ENCODE peak calls at places on chromosomes 5 and 9, in four cellular contexts. One of them, this sample, is unnamed.
A peak's percentile ranks its signal among the peaks of the same experiment; 100 is the strongest.

GRCh38 chr5:41637869-41638268 is 127.5 kb upstream of the PLCXD3 start:
- DNase-seq in naive thymus-derived CD4-positive, alpha-beta T cell: no peak
- DNase-seq in GM12878: no peak
- DNase-seq in fibroblast of the aortic adventitia: no peak
- DNase-seq in this sample: no peak

GRCh38 chr9:68905129-68905528 is 108.8 kb downstream of the PRKACG start:
- DNase-seq in fibroblast of the aortic adventitia: no peak
- DNase-seq in GM12878: no peak
- DNase-seq in naive thymus-derived CD4-positive, alpha-beta T cell: no peak
- DNase-seq in this sample: no peak

GRCh38 chr9:99244300-99245260 is 22.5 kb downstream of the SEC61B start:
- DNase-seq in fibroblast of the aortic adventitia: no peak
- DNase-seq in GM12878: peak; percentile 68
- DNase-seq in naive thymus-derived CD4-positive, alpha-beta T cell: no peak
- DNase-seq in this sample: peak; percentile 52

GRCh38 chr5:90337449-90338052 is 72.0 kb downstream of the CETN3 start:
- DNase-seq in GM12878: no peak
- DNase-seq in naive thymus-derived CD4-positive, alpha-beta T cell: no peak
- DNase-seq in fibroblast of the aortic adventitia: no peak
- DNase-seq in this sample: no peak

GRCh38 chr5:35908266-35908665 is 30.2 kb downstream of the CAPSL start:
- DNase-seq in GM12878: no peak
- DNase-seq in naive thymus-derived CD4-positive, alpha-beta T cell: no peak
- DNase-seq in fibroblast of the aortic adventitia: no peak
- DNase-seq in this sample: no peak

GRCh38 chr5:116076496-116076895 is 8.3 kb upstream of the COMMD10 start:
- DNase-seq in GM12878: peak; percentile 79
- DNase-seq in naive thymus-derived CD4-positive, alpha-beta T cell: no peak
- DNase-seq in fibroblast of the aortic adventitia: no peak
- DNase-seq in this sample: peak; percentile 72

GRCh38 chr9:573551-574410 is 267.7 kb upstream of the DMRT1 start:
- DNase-seq in fibroblast of the aortic adventitia: no peak
- DNase-seq in GM12878: no peak
- DNase-seq in naive thymus-derived CD4-positive, alpha-beta T cell: no peak
- DNase-seq in this sample: no peak

GRCh38 chr9:89842267-89842768 is 237.5 kb downstream of the GADD45G start:
- DNase-seq in fibroblast of the aortic adventitia: no peak
- DNase-seq in GM12878: no peak
- DNase-seq in naive thymus-derived CD4-positive, alpha-beta T cell: no peak
- DNase-seq in this sample: no peak

GRCh38 chr9:116686135-116686534 is 970 bp upstream of the TRIM32 start:
- DNase-seq in GM12878: no peak
- DNase-seq in naive thymus-derived CD4-positive, alpha-beta T cell: no peak
- DNase-seq in fibroblast of the aortic adventitia: no peak
- DNase-seq in this sample: no peak

GRCh38 chr5:137498301-137498735 is 808 bp downstream of the SPOCK1 start:
- DNase-seq in naive thymus-derived CD4-positive, alpha-beta T cell: no peak
- DNase-seq in GM12878: no peak
- DNase-seq in fibroblast of the aortic adventitia: peak; percentile 32
- DNase-seq in this sample: peak; percentile 10

GRCh38 chr5:172648008-172648359 is 6.9 kb downstream of the NEURL1B start:
- DNase-seq in fibroblast of the aortic adventitia: no peak
- DNase-seq in GM12878: no peak
- DNase-seq in naive thymus-derived CD4-positive, alpha-beta T cell: no peak
- DNase-seq in this sample: no peak

GRCh38 chr9:37968228-37968672 is 64.3 kb upstream of the SLC25A51 start:
- DNase-seq in GM12878: no peak
- DNase-seq in naive thymus-derived CD4-positive, alpha-beta T cell: no peak
- DNase-seq in fibroblast of the aortic adventitia: peak; percentile 91
- DNase-seq in this sample: no peak

GRCh38 chr9:105432247-105432857 is 15.5 kb upstream of the FSD1L start:
- DNase-seq in GM12878: no peak
- DNase-seq in fibroblast of the aortic adventitia: no peak
- DNase-seq in naive thymus-derived CD4-positive, alpha-beta T cell: no peak
- DNase-seq in this sample: no peak

GRCh38 chr9:134305533-134305932 is 20.7 kb upstream of the RXRA start:
- DNase-seq in GM12878: no peak
- DNase-seq in fibroblast of the aortic adventitia: no peak
- DNase-seq in naive thymus-derived CD4-positive, alpha-beta T cell: no peak
- DNase-seq in this sample: no peak

GRCh38 chr9:138065287-138065686 is 187.7 kb downstream of the CACNA1B start:
- DNase-seq in GM12878: no peak
- DNase-seq in naive thymus-derived CD4-positive, alpha-beta T cell: no peak
- DNase-seq in fibroblast of the aortic adventitia: no peak
- DNase-seq in this sample: no peak

GRCh38 chr9:35114113-35114847 is 1.4 kb downstream of the ATOSB start:
- DNase-seq in GM12878: no peak
- DNase-seq in naive thymus-derived CD4-positive, alpha-beta T cell: peak; percentile 55
- DNase-seq in fibroblast of the aortic adventitia: peak; percentile 96
- DNase-seq in this sample: peak; percentile 33

GRCh38 chr9:14018061-14018460 is 295.9 kb downstream of the NFIB start:
- DNase-seq in fibroblast of the aortic adventitia: peak; percentile 89
- DNase-seq in GM12878: no peak
- DNase-seq in naive thymus-derived CD4-positive, alpha-beta T cell: no peak
- DNase-seq in this sample: no peak

GRCh38 chr5:150410524-150411244 is 2.0 kb downstream of the CD74 start:
- DNase-seq in fibroblast of the aortic adventitia: peak; percentile 82
- DNase-seq in naive thymus-derived CD4-positive, alpha-beta T cell: peak; percentile 77
- DNase-seq in GM12878: peak; percentile 71
- DNase-seq in this sample: peak; percentile 68
- H3K4me3 ChIP-seq in fibroblast of the aortic adventitia: no peak overlapping the region
- H3K4me3 ChIP-seq in naive thymus-derived CD4-positive, alpha-beta T cell: peak overlapping the region; percentile 83
- H3K4me3 ChIP-seq in GM12878: peak overlapping the region; percentile 99
- H3K4me3 ChIP-seq in this sample: peak overlapping the region; percentile 97

GRCh38 chr5:72842816-72843215 is 26.4 kb downstream of the TNPO1 start:
- DNase-seq in GM12878: no peak
- DNase-seq in fibroblast of the aortic adventitia: no peak
- DNase-seq in naive thymus-derived CD4-positive, alpha-beta T cell: no peak
- DNase-seq in this sample: no peak
- H3K4me3 ChIP-seq in GM12878: no peak overlapping the region
- H3K4me3 ChIP-seq in fibroblast of the aortic adventitia: no peak overlapping the region
- H3K4me3 ChIP-seq in naive thymus-derived CD4-positive, alpha-beta T cell: no peak overlapping the region
- H3K4me3 ChIP-seq in this sample: no peak overlapping the region

GRCh38 chr5:150488519-150489357 is 19.2 kb upstream of the NDST1 start:
- DNase-seq in fibroblast of the aortic adventitia: peak; percentile 91
- DNase-seq in naive thymus-derived CD4-positive, alpha-beta T cell: no peak
- DNase-seq in GM12878: no peak
- DNase-seq in this sample: no peak
- H3K4me3 ChIP-seq in fibroblast of the aortic adventitia: peak overlapping the region; percentile 87
- H3K4me3 ChIP-seq in naive thymus-derived CD4-positive, alpha-beta T cell: no peak overlapping the region
- H3K4me3 ChIP-seq in GM12878: peak overlapping the region; percentile 88
- H3K4me3 ChIP-seq in this sample: no peak overlapping the region

GRCh38 chr5:139654464-139654863 is 6.3 kb downstream of the CXXC5 start:
- DNase-seq in naive thymus-derived CD4-positive, alpha-beta T cell: no peak
- DNase-seq in fibroblast of the aortic adventitia: no peak
- DNase-seq in GM12878: no peak
- DNase-seq in this sample: no peak

GRCh38 chr5:139654875-139655491 is 6.8 kb downstream of the CXXC5 start:
- DNase-seq in fibroblast of the aortic adventitia: no peak
- DNase-seq in GM12878: no peak
- DNase-seq in naive thymus-derived CD4-positive, alpha-beta T cell: no peak
- DNase-seq in this sample: no peak

GRCh38 chr5:139651863-139652787 is 4.0 kb downstream of the CXXC5 start:
- DNase-seq in naive thymus-derived CD4-positive, alpha-beta T cell: peak; percentile 39
- DNase-seq in fibroblast of the aortic adventitia: peak; percentile 76
- DNase-seq in GM12878: peak; percentile 85
- DNase-seq in this sample: peak; percentile 97

GRCh38 chr5:139652788-139653241 is 4.7 kb downstream of the CXXC5 start:
- DNase-seq in GM12878: no peak
- DNase-seq in naive thymus-derived CD4-positive, alpha-beta T cell: no peak
- DNase-seq in fibroblast of the aortic adventitia: no peak
- DNase-seq in this sample: no peak

GRCh38 chr5:139653616-139654015 is 5.5 kb downstream of the CXXC5 start:
- DNase-seq in naive thymus-derived CD4-positive, alpha-beta T cell: no peak
- DNase-seq in GM12878: no peak
- DNase-seq in fibroblast of the aortic adventitia: no peak
- DNase-seq in this sample: no peak
- H3K4me3 ChIP-seq in naive thymus-derived CD4-positive, alpha-beta T cell: no peak overlapping the region
- H3K4me3 ChIP-seq in GM12878: peak overlapping the region; percentile 66
- H3K4me3 ChIP-seq in fibroblast of the aortic adventitia: no peak overlapping the region
- H3K4me3 ChIP-seq in this sample: no peak overlapping the region

DNA sequence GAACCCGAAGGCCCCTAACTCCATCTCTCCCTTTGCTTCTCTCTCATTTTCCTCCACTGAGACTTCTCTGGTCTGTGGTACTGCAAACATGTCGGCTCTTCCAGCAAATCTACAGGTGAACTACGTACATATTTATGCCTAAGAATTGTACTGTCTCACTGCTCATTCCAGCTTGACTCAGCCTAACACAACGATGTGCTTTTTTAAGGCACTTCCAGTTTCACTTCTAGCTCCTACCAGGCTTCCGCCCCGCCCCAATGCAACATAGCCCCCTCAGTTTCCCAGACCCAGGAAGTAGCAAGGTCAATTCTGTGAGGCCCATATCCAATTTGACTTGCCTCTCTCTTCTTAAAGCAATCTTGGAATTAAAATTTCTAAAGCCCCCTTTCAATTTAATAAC is 70.8 kb upstream of the RNF38 start:
- DNase-seq in naive thymus-derived CD4-positive, alpha-beta T cell: peak; percentile 62
- DNase-seq in fibroblast of the aortic adventitia: peak; percentile 78
- DNase-seq in GM12878: peak; percentile 67
- DNase-seq in this sample: peak; percentile 39
- H3K4me3 ChIP-seq in naive thymus-derived CD4-positive, alpha-beta T cell: peak overlapping the region; percentile 51
- H3K4me3 ChIP-seq in fibroblast of the aortic adventitia: peak overlapping the region; percentile 59
- H3K4me3 ChIP-seq in GM12878: peak overlapping the region; percentile 66
- H3K4me3 ChIP-seq in this sample: peak overlapping the region; percentile 66

DNA sequence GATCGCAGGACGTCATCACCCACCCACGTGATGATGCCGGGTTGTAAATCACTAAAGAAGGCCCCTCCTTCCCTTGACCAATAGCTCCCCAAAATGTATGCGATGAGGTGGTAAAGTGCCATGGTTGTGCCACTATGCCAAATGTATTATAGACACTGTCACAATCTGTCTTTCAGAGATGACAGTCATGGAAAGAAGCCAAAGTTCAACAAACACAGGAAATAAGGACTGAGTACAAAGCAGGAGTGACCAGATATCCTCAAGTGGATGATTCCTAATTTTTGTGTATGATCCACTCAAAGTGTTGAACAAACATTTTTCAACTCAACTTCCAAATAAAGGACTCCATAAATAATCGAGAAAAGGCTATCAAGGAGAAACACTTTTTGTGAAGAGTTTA is 12.5 kb downstream of the GLIS3 start:
- DNase-seq in fibroblast of the aortic adventitia: no peak
- DNase-seq in naive thymus-derived CD4-positive, alpha-beta T cell: no peak
- DNase-seq in GM12878: no peak
- DNase-seq in this sample: no peak
- H3K4me3 ChIP-seq in fibroblast of the aortic adventitia: no peak overlapping the region
- H3K4me3 ChIP-seq in naive thymus-derived CD4-positive, alpha-beta T cell: no peak overlapping the region
- H3K4me3 ChIP-seq in GM12878: no peak overlapping the region
- H3K4me3 ChIP-seq in this sample: no peak overlapping the region

This sample was measured in GM06990.